ENCODE peak calls at places on chromosomes 4 and X, in eight cellular contexts. One of them, this sample, is unnamed. For H3K27me3, the result is how much of the 10 kb centered on the place peaks cover.

GRCh38 chrX:2462780-2463179 is 38.0 kb downstream of the DHRSX start:
- DNase-seq in IMR-90: no peak
- DNase-seq in uterus: no peak
- DNase-seq in AG04450: no peak
- DNase-seq in fibroblast of lung: no peak
- DNase-seq in SK-N-SH: no peak
- DNase-seq in tibial artery: no peak
- DNase-seq in lower lobe of right lung: no peak
- DNase-seq in this sample: no peak

GRCh38 chr4:32145987-32146386 is 1425.8 kb downstream of the PCDH7 start:
- DNase-seq in AG04450: no peak
- DNase-seq in IMR-90: no peak
- DNase-seq in lower lobe of right lung: no peak
- DNase-seq in SK-N-SH: no peak
- DNase-seq in fibroblast of lung: no peak
- DNase-seq in uterus: no peak
- DNase-seq in tibial artery: no peak
- DNase-seq in this sample: no peak

GRCh38 chrX:14922437-14922836 is 49.2 kb downstream of the MOSPD2 start:
- DNase-seq in AG04450: peak
- DNase-seq in tibial artery: no peak
- DNase-seq in uterus: no peak
- DNase-seq in SK-N-SH: no peak
- DNase-seq in IMR-90: peak
- DNase-seq in fibroblast of lung: peak
- DNase-seq in lower lobe of right lung: no peak
- DNase-seq in this sample: peak

GRCh38 chr4:1404573-1405248 is 1.5 kb downstream of the NKX1-1 start:
- DNase-seq in AG04450: no peak
- DNase-seq in IMR-90: no peak
- DNase-seq in tibial artery: no peak
- DNase-seq in SK-N-SH: peak
- DNase-seq in lower lobe of right lung: peak
- DNase-seq in uterus: no peak
- DNase-seq in fibroblast of lung: no peak
- DNase-seq in this sample: no peak

GRCh38 chr4:75180790-75181776 is 248.2 kb downstream of the PARM1 start:
- DNase-seq in SK-N-SH: no peak
- DNase-seq in tibial artery: no peak
- DNase-seq in lower lobe of right lung: no peak
- DNase-seq in IMR-90: no peak
- DNase-seq in uterus: no peak
- DNase-seq in AG04450: no peak
- DNase-seq in fibroblast of lung: no peak
- DNase-seq in this sample: no peak

GRCh38 chr4:158811704-158812103 is 42.9 kb downstream of the FNIP2 start:
- DNase-seq in SK-N-SH: no peak
- DNase-seq in uterus: no peak
- DNase-seq in lower lobe of right lung: no peak
- DNase-seq in IMR-90: no peak
- DNase-seq in AG04450: no peak
- DNase-seq in tibial artery: peak
- DNase-seq in fibroblast of lung: no peak
- DNase-seq in this sample: no peak

GRCh38 chr4:105871997-105872396 is 23.3 kb upstream of the NPNT start:
- DNase-seq in tibial artery: no peak
- DNase-seq in uterus: no peak
- DNase-seq in fibroblast of lung: no peak
- DNase-seq in lower lobe of right lung: no peak
- DNase-seq in IMR-90: no peak
- DNase-seq in SK-N-SH: no peak
- DNase-seq in AG04450: no peak
- DNase-seq in this sample: no peak

GRCh38 chrX:122982521-122982920 is 201.6 kb upstream of the GRIA3 start:
- DNase-seq in uterus: no peak
- DNase-seq in IMR-90: no peak
- DNase-seq in SK-N-SH: no peak
- DNase-seq in tibial artery: no peak
- DNase-seq in fibroblast of lung: no peak
- DNase-seq in lower lobe of right lung: no peak
- DNase-seq in AG04450: no peak
- DNase-seq in this sample: no peak

GRCh38 chr4:2059726-2060577 is 825 bp downstream of the NAT8L start:
- DNase-seq in IMR-90: no peak
- DNase-seq in fibroblast of lung: no peak
- DNase-seq in tibial artery: no peak
- DNase-seq in lower lobe of right lung: peak
- DNase-seq in uterus: no peak
- DNase-seq in AG04450: no peak
- DNase-seq in SK-N-SH: peak
- DNase-seq in this sample: no peak

GRCh38 chrX:129958814-129959492 is 23.5 kb upstream of the BCORL1 start:
- DNase-seq in IMR-90: peak
- DNase-seq in tibial artery: no peak
- DNase-seq in fibroblast of lung: peak
- DNase-seq in SK-N-SH: no peak
- DNase-seq in uterus: no peak
- DNase-seq in AG04450: no peak
- DNase-seq in lower lobe of right lung: no peak
- DNase-seq in this sample: no peak

GRCh38 chr4:56004235-56004634 is 55.5 kb downstream of the CEP135 start:
- DNase-seq in tibial artery: no peak
- DNase-seq in AG04450: no peak
- DNase-seq in IMR-90: no peak
- DNase-seq in SK-N-SH: no peak
- DNase-seq in lower lobe of right lung: no peak
- DNase-seq in uterus: no peak
- DNase-seq in fibroblast of lung: no peak
- DNase-seq in this sample: no peak

GRCh38 chrX:16771483-16772398 is 14.5 kb upstream of the TXLNG start:
- DNase-seq in fibroblast of lung: peak
- DNase-seq in SK-N-SH: peak
- DNase-seq in IMR-90: peak
- DNase-seq in lower lobe of right lung: no peak
- DNase-seq in AG04450: peak
- DNase-seq in tibial artery: no peak
- DNase-seq in uterus: no peak
- DNase-seq in this sample: no peak

GRCh38 chrX:9610774-9611392 is 146.0 kb downstream of the TBL1X start:
- DNase-seq in SK-N-SH: no peak
- DNase-seq in IMR-90: peak
- DNase-seq in lower lobe of right lung: no peak
- DNase-seq in tibial artery: no peak
- DNase-seq in uterus: no peak
- DNase-seq in fibroblast of lung: peak
- DNase-seq in AG04450: no peak
- DNase-seq in this sample: no peak

GRCh38 chr4:87007345-87008181 is 72.8 kb downstream of the AFF1 start:
- DNase-seq in fibroblast of lung: peak
- DNase-seq in lower lobe of right lung: peak
- DNase-seq in tibial artery: peak
- DNase-seq in IMR-90: peak
- DNase-seq in uterus: peak
- DNase-seq in AG04450: no peak
- DNase-seq in SK-N-SH: peak
- DNase-seq in this sample: peak

GRCh38 chr4:56727150-56727549 is 46.1 kb upstream of the HOPX start:
- DNase-seq in uterus: no peak
- DNase-seq in fibroblast of lung: peak
- DNase-seq in lower lobe of right lung: no peak
- DNase-seq in SK-N-SH: no peak
- DNase-seq in AG04450: no peak
- DNase-seq in IMR-90: peak
- DNase-seq in tibial artery: no peak
- DNase-seq in this sample: no peak

GRCh38 chr4:8130346-8131066 is 28.1 kb downstream of the ABLIM2 start:
- DNase-seq in IMR-90: no peak
- DNase-seq in tibial artery: no peak
- DNase-seq in lower lobe of right lung: no peak
- DNase-seq in SK-N-SH: no peak
- DNase-seq in uterus: no peak
- DNase-seq in AG04450: no peak
- DNase-seq in fibroblast of lung: no peak
- DNase-seq in this sample: no peak

GRCh38 chr4:8131210-8131609 is 27.4 kb downstream of the ABLIM2 start:
- DNase-seq in fibroblast of lung: no peak
- DNase-seq in SK-N-SH: no peak
- DNase-seq in IMR-90: no peak
- DNase-seq in lower lobe of right lung: no peak
- DNase-seq in tibial artery: no peak
- DNase-seq in uterus: no peak
- DNase-seq in AG04450: no peak
- DNase-seq in this sample: no peak

GRCh38 chr4:8129136-8129535 is 29.5 kb downstream of the ABLIM2 start:
- DNase-seq in SK-N-SH: no peak
- DNase-seq in lower lobe of right lung: no peak
- DNase-seq in tibial artery: no peak
- DNase-seq in uterus: no peak
- DNase-seq in AG04450: no peak
- DNase-seq in IMR-90: no peak
- DNase-seq in fibroblast of lung: no peak
- DNase-seq in this sample: no peak

GRCh38 chr4:8128096-8128856 is 30.3 kb downstream of the ABLIM2 start:
- DNase-seq in IMR-90: no peak
- DNase-seq in SK-N-SH: peak
- DNase-seq in AG04450: no peak
- DNase-seq in tibial artery: no peak
- DNase-seq in lower lobe of right lung: no peak
- DNase-seq in uterus: no peak
- DNase-seq in fibroblast of lung: no peak
- DNase-seq in this sample: no peak

GRCh38 chr4:8129785-8130184 is 28.8 kb downstream of the ABLIM2 start:
- DNase-seq in fibroblast of lung: no peak
- DNase-seq in uterus: no peak
- DNase-seq in AG04450: no peak
- DNase-seq in IMR-90: no peak
- DNase-seq in lower lobe of right lung: no peak
- DNase-seq in tibial artery: no peak
- DNase-seq in SK-N-SH: no peak
- DNase-seq in this sample: no peak
- H3K27me3 ChIP-seq in fibroblast of lung: under half
- H3K27me3 ChIP-seq in uterus: under half
- H3K27me3 ChIP-seq in AG04450: under half
- H3K27me3 ChIP-seq in IMR-90: half or more
- H3K27me3 ChIP-seq in lower lobe of right lung: under half
- H3K27me3 ChIP-seq in tibial artery: under half
- H3K27me3 ChIP-seq in SK-N-SH: under half
- H3K27me3 ChIP-seq in this sample: under half

GRCh38 chr4:152044341-152044740 is 283.5 kb upstream of the GATB start:
- DNase-seq in lower lobe of right lung: no peak
- DNase-seq in SK-N-SH: no peak
- DNase-seq in fibroblast of lung: no peak
- DNase-seq in uterus: no peak
- DNase-seq in tibial artery: no peak
- DNase-seq in AG04450: no peak
- DNase-seq in IMR-90: peak
- DNase-seq in this sample: no peak

GRCh38 chr4:152039085-152039484 is 278.3 kb upstream of the GATB start:
- DNase-seq in IMR-90: peak
- DNase-seq in SK-N-SH: no peak
- DNase-seq in lower lobe of right lung: no peak
- DNase-seq in fibroblast of lung: peak
- DNase-seq in AG04450: peak
- DNase-seq in tibial artery: no peak
- DNase-seq in uterus: no peak
- DNase-seq in this sample: no peak

GRCh38 chr4:152038238-152038637 is 277.4 kb upstream of the GATB start:
- DNase-seq in fibroblast of lung: peak
- DNase-seq in IMR-90: peak
- DNase-seq in AG04450: peak
- DNase-seq in uterus: no peak
- DNase-seq in SK-N-SH: no peak
- DNase-seq in tibial artery: no peak
- DNase-seq in lower lobe of right lung: no peak
- DNase-seq in this sample: no peak

GRCh38 chr4:152037435-152037834 is 276.6 kb upstream of the GATB start:
- DNase-seq in tibial artery: no peak
- DNase-seq in fibroblast of lung: no peak
- DNase-seq in SK-N-SH: no peak
- DNase-seq in lower lobe of right lung: no peak
- DNase-seq in AG04450: no peak
- DNase-seq in IMR-90: no peak
- DNase-seq in uterus: no peak
- DNase-seq in this sample: no peak

DNA sequence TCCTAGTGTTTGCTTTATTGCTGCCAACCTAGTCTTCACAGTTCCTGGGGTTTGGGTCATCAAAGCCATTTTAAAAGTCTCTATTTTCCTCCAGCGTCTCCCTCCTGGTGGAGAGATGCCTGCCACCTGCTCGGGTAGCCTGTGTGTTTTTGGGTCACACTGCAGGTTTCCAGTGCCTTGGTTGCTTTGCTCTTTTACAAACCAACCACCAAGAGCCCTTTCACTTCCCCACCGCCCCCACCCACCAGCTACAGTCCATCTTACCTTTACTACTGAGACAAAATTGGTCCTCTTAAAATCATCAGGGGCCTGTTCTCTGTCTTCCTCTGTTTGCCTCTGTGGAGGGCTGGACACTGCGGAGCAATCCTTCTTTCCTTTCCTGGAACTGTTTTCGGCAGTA is 280.5 kb upstream of the GATB start:
- DNase-seq in tibial artery: no peak
- DNase-seq in SK-N-SH: no peak
- DNase-seq in lower lobe of right lung: no peak
- DNase-seq in IMR-90: no peak
- DNase-seq in AG04450: no peak
- DNase-seq in fibroblast of lung: no peak
- DNase-seq in uterus: no peak
- DNase-seq in this sample: no peak
- TF ChIP-seq CTCF in tibial artery: no peak
- TF ChIP-seq CTCF in SK-N-SH: no peak
- TF ChIP-seq CTCF in lower lobe of right lung: no peak
- TF ChIP-seq CTCF in IMR-90: no peak
- TF ChIP-seq CTCF in AG04450: no peak
- TF ChIP-seq CTCF in fibroblast of lung: no peak
- TF ChIP-seq CTCF in uterus: no peak
- TF ChIP-seq CTCF in this sample: no peak

GRCh38 chrX:25009407-25009806 is 6.4 kb downstream of the ARX start:
- DNase-seq in tibial artery: no peak
- DNase-seq in fibroblast of lung: no peak
- DNase-seq in uterus: no peak
- DNase-seq in AG04450: no peak
- DNase-seq in SK-N-SH: peak
- DNase-seq in IMR-90: no peak
- DNase-seq in lower lobe of right lung: no peak
- DNase-seq in this sample: no peak
- H3K27me3 ChIP-seq in tibial artery: under half
- H3K27me3 ChIP-seq in fibroblast of lung: half or more
- H3K27me3 ChIP-seq in uterus: under half
- H3K27me3 ChIP-seq in AG04450: half or more
- H3K27me3 ChIP-seq in SK-N-SH: under half
- H3K27me3 ChIP-seq in IMR-90: half or more
- H3K27me3 ChIP-seq in lower lobe of right lung: half or more
- H3K27me3 ChIP-seq in this sample: half or more

DNA sequence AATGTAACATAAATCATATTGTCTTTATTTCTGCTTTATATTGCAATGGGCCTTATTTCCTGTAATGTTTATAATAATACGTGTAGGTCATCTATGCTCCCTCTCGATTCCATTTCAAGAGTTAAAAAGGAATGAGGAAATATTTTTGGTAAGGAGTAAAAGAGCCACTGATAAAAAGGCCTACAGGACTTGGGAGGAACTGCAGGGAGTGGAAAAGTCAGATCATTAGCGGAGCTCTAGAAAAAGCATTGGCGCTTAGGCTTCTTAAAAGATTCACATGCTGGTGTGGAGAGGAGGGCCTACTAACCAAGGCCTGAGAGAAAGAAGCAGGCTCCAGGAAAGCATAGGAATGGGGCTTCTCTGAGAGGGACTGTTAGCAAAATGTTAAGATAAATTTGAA is 82.9 kb upstream of the PNPLA4 start:
- DNase-seq in lower lobe of right lung: no peak
- DNase-seq in IMR-90: no peak
- DNase-seq in tibial artery: no peak
- DNase-seq in SK-N-SH: no peak
- DNase-seq in uterus: no peak
- DNase-seq in fibroblast of lung: no peak
- DNase-seq in AG04450: no peak
- DNase-seq in this sample: no peak
- TF ChIP-seq CTCF in lower lobe of right lung: peak
- TF ChIP-seq CTCF in IMR-90: no peak
- TF ChIP-seq CTCF in tibial artery: no peak
- TF ChIP-seq CTCF in SK-N-SH: peak
- TF ChIP-seq CTCF in uterus: no peak
- TF ChIP-seq CTCF in fibroblast of lung: no peak
- TF ChIP-seq CTCF in AG04450: peak
- TF ChIP-seq CTCF in this sample: no peak